ENCODE peak calls at places on chromosomes 2 and 18, in eight cellular contexts. A is AG09309; O is activated CD8-positive, alpha-beta memory T cell treated with anti-CD3 and anti-CD28 coated beads for 48 hours; R is glutamatergic neuron; V is bronchial epithelial cell; U is stimulated activated CD4-positive, alpha-beta T cell treated with anti-CD3 and anti-CD28 coated beads, Interleukin-4, amount 100 ng/mL, for 24 hours; M is Kasumi-1; F is activated T-cell treated with anti-CD3 and anti-CD28 coated beads, Interleukin-2, amount 50 U/mL, for 72 hours. N is an unnamed sample.
A peak's percentile ranks its signal among the peaks of the same experiment; 100 is the strongest.

GRCh38 chr2:45267062-45267702 is 257.9 kb upstream of the SIX2 start:
- DNase-seq in A (no peak), O (no peak), R (no peak), V (no peak), U (no peak), M (no peak), F (no peak), N (no peak)

GRCh38 chr2:138504546-138505239 is 3.1 kb downstream of the SPOPL start:
- DNase-seq in A (no peak), O (no peak), R (no peak), V (no peak), U (no peak), M (peak; percentile 87), F (no peak), N (no peak)

GRCh38 chr2:119155633-119156032 is 2.9 kb downstream of the C1QL2 start:
- DNase-seq in A (no peak), O (no peak), R (no peak), V (no peak), U (no peak), M (no peak), F (no peak), N (no peak)

GRCh38 chr2:164745012-164745797 is 96.4 kb downstream of the COBLL1 start:
- DNase-seq in A (no peak), O (no peak), R (no peak), V (peak; percentile 22), U (no peak), M (no peak), F (no peak), N (no peak)

GRCh38 chr18:80253871-80254492 is 6.7 kb upstream of the PARD6G start:
- DNase-seq in A (no peak), O (peak; percentile 30), R (peak; percentile 34), V (no peak), U (peak; percentile 22), M (no peak), F (peak; percentile 27), N (no peak)

GRCh38 chr18:27717816-27718215 is 459.1 kb downstream of the CDH2 start:
- DNase-seq in A (no peak), O (no peak), R (no peak), V (no peak), U (no peak), M (no peak), F (no peak), N (no peak)

GRCh38 chr2:224838335-224838734 is 122.2 kb upstream of the CCDC195 start:
- DNase-seq in A (peak; percentile 39), O (no peak), R (no peak), V (no peak), U (no peak), M (no peak), F (no peak), N (no peak)

GRCh38 chr2:25194576-25195122 is 26.3 kb upstream of the POMC start:
- DNase-seq in A (no peak), O (no peak), R (no peak), V (no peak), U (no peak), M (no peak), F (no peak), N (no peak)

GRCh38 chr2:142347751-142348150 is 216.9 kb upstream of the LRP1B start:
- DNase-seq in A (no peak), O (no peak), R (no peak), V (peak; percentile 47), U (no peak), M (no peak), F (no peak), N (no peak)

GRCh38 chr2:192059226-192059625 is 135.5 kb downstream of the TMEFF2 start:
- DNase-seq in A (no peak), O (no peak), R (peak; percentile 65), V (no peak), U (no peak), M (no peak), F (no peak), N (no peak)

GRCh38 chr2:19439081-19439480 is 80.7 kb upstream of the OSR1 start:
- DNase-seq in A (no peak), O (no peak), R (no peak), V (no peak), U (no peak), M (no peak), F (no peak), N (no peak)

GRCh38 chr2:150320623-150321022 is 166.8 kb downstream of the RND3 start:
- DNase-seq in A (no peak), O (no peak), R (no peak), V (no peak), U (no peak), M (no peak), F (no peak), N (no peak)

GRCh38 chr2:25567406-25567805 is 106.0 kb downstream of the DTNB start:
- DNase-seq in A (peak; percentile 37), O (no peak), R (no peak), V (peak; percentile 45), U (no peak), M (peak; percentile 82), F (no peak), N (no peak)

GRCh38 chr2:74924463-74925265 is 33.8 kb upstream of the POLE4 start:
- DNase-seq in A (no peak), O (no peak), R (no peak), V (no peak), U (no peak), M (no peak), F (no peak), N (no peak)

GRCh38 chr2:155846249-155846648 is 486.3 kb downstream of the NR4A2 start:
- DNase-seq in A (no peak), O (no peak), R (no peak), V (peak; percentile 82), U (no peak), M (no peak), F (no peak), N (no peak)

GRCh38 chr2:160408575-160409291 is 84.9 kb downstream of the RBMS1 start:
- DNase-seq in A (no peak), O (no peak), R (peak; percentile 40), V (no peak), U (no peak), M (no peak), F (no peak), N (no peak)

GRCh38 chr2:19607400-19607799 is 249.0 kb upstream of the OSR1 start:
- DNase-seq in A (no peak), O (no peak), R (no peak), V (no peak), U (no peak), M (no peak), F (no peak), N (no peak)

GRCh38 chr2:3356799-3357198 is 20.8 kb downstream of the EIPR1 start:
- DNase-seq in A (no peak), O (no peak), R (no peak), V (no peak), U (no peak), M (no peak), F (no peak), N (no peak)

GRCh38 chr2:173866858-173867620 is 98.1 kb downstream of the SP3 start:
- DNase-seq in A (no peak), O (no peak), R (no peak), V (no peak), U (no peak), M (no peak), F (no peak), N (no peak)